ENCODE peak calls at places on chromosome 7, in six cellular contexts. P is activated CD4-positive, alpha-beta T cell treated with anti-CD3 and anti-CD28 coated beads for 24 hours; J is HL-60; U is suprapubic skin; H is choroid plexus epithelial cell; N is mucosa of descending colon. W is an unnamed sample.

GRCh38 chr7:108094375-108094774 is 35.8 kb downstream of the LAMB4 start:
- DNase-seq in P (no peak), J (no peak), U (no peak), H (peak; percentile 95), N (no peak), W (peak; percentile 47)

GRCh38 chr7:95788288-95788687 is 15.9 kb downstream of the DYNC1I1 start:
- DNase-seq in P (no peak), J (no peak), U (no peak), H (no peak), N (no peak), W (no peak)

GRCh38 chr7:452230-452751 is 67.4 kb downstream of the PDGFA start:
- DNase-seq in P (no peak), J (no peak), U (no peak), H (peak; percentile 79), N (peak; percentile 47), W (no peak)

GRCh38 chr7:34564091-34564490 is 93.9 kb upstream of the NPSR1 start:
- DNase-seq in P (no peak), J (no peak), U (no peak), H (no peak), N (no peak), W (no peak)

GRCh38 chr7:116525913-116526857 is 1.3 kb downstream of the CAV1 start:
- DNase-seq in P (peak; percentile 45), J (peak; percentile 6), U (peak; percentile 85), H (peak; percentile 92), N (peak; percentile 76), W (peak; percentile 66)

GRCh38 chr7:37411444-37412034 is 37.1 kb downstream of the ELMO1 start:
- DNase-seq in P (no peak), J (no peak), U (no peak), H (no peak), N (no peak), W (no peak)

GRCh38 chr7:106039486-106040060 is 72.5 kb downstream of the SYPL1 start:
- DNase-seq in P (no peak), J (no peak), U (no peak), H (peak; percentile 78), N (no peak), W (no peak)

GRCh38 chr7:66517212-66517909 is 111.3 kb upstream of the KCTD7 start:
- DNase-seq in P (no peak), J (no peak), U (no peak), H (no peak), N (no peak), W (no peak)

GRCh38 chr7:77352688-77353406 is 63.3 kb downstream of the GSAP start:
- DNase-seq in P (no peak), J (no peak), U (no peak), H (no peak), N (no peak), W (no peak)

GRCh38 chr7:7761340-7761973 is 43.0 kb upstream of the RPA3 start:
- DNase-seq in P (no peak), J (peak; percentile 5), U (no peak), H (peak; percentile 82), N (no peak), W (peak; percentile 44)

GRCh38 chr7:23490357-23491131 is 20.3 kb upstream of the IGF2BP3 start:
- DNase-seq in P (no peak), J (no peak), U (peak; percentile 66), H (peak; percentile 34), N (peak; percentile 69), W (no peak)